ENCODE peak calls at places on chromosomes 3 and 15, in four cellular contexts. T is GM13977, C is GM12865, V is endodermal cell. R is an unnamed sample.

GRCh38 chr3:2517479-2518188 is 419.0 kb downstream of the CNTN4 start:
- DNase-seq in T (no peak), C (no peak), V (peak; percentile 42), R (no peak)

GRCh38 chr15:94110476-94111130 is 120.8 kb upstream of the MCTP2 start:
- DNase-seq in T (no peak), C (no peak), V (no peak), R (no peak)

GRCh38 chr3:134847349-134847748 is 52.3 kb downstream of the EPHB1 start:
- DNase-seq in T (no peak), C (no peak), V (no peak), R (no peak)

GRCh38 chr3:13634151-13634550 is 85.2 kb downstream of the FBLN2 start:
- DNase-seq in T (no peak), C (no peak), V (no peak), R (no peak)

GRCh38 chr3:156548041-156548687 is 6.8 kb downstream of the SSR3 start:
- DNase-seq in T (no peak), C (no peak), V (no peak), R (no peak)

GRCh38 chr3:39548282-39548681 is 80.8 kb downstream of the MOBP start:
- DNase-seq in T (no peak), C (no peak), V (no peak), R (no peak)

GRCh38 chr15:64921711-64922110 is 10.0 kb downstream of the ANKDD1A start:
- DNase-seq in T (no peak), C (no peak), V (no peak), R (no peak)

GRCh38 chr15:73988075-73988969 is 3.8 kb downstream of the STOML1 start:
- DNase-seq in T (peak; percentile 60), C (peak; percentile 75), V (no peak), R (no peak)

GRCh38 chr15:38252481-38253311 is at the start of gene SPRED1:
- DNase-seq in T (peak; percentile 41), C (peak; percentile 30), V (peak; percentile 81), R (peak; percentile 46)

GRCh38 chr3:27216955-27217552 is 152.1 kb downstream of the NEK10 start:
- DNase-seq in T (no peak), C (no peak), V (no peak), R (peak; percentile 44)

GRCh38 chr3:139016430-139017048 is 4.2 kb downstream of the PRR23B start:
- DNase-seq in T (no peak), C (peak; percentile 9), V (no peak), R (no peak)

DNA sequence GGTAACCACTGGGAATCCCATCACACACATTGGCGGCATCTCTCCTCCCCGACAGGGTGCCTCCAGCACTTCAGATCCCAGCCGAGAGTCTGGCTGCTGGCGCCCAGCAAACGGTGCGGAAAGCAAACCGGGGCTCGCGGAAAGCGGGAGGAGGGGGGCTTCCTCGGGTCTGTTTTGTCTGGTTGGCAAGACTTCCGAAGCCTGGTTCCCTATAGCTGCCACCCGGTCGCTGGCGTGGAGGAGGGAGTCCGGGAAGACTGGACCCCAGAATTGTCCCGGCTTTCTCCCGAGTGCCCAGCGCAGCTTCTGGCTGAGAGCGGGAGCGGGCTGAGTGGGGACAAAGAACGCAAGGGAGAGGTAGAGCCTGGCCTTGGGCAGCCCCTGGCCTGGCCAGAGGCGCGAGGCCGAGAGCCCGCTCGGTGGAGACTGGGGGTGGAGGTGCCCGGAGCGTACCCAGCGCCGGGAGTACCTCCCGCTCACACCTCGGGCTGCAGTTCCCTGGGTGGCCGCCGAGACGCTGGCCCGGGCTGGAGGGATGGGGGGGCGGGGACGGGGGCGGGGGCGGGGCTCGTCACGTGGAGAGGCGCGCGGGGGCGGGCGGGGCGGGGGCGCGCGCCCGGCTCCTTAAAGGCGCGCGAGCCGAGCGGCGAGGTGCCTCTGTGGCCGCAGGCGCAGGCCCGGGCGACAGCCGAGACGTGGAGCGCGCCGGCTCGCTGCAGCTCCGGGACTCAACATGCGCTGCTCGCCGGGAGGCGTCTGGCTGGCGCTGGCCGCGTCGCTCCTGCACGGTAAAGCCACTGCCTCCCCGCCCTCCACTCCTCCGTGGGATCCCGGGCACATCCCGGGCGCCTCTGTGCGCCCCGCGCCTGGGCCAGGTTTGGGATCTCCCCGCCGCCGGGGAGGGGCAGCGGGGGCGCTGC is at the start of gene CHRNA7:
- DNase-seq in T (peak; percentile 54), C (peak; percentile 74), V (peak; percentile 94), R (no peak)
- TF ChIP-seq CTCF in T (no peak), C (peak; percentile 39), V (peak; percentile 54), R (no peak)

GRCh38 chr3:71602256-71602655 is 18.7 kb upstream of the FOXP1 start:
- DNase-seq in T (no peak), C (no peak), V (no peak), R (no peak)
- TF ChIP-seq CTCF in T (no peak), C (no peak), V (no peak), R (no peak)

GRCh38 chr3:160691151-160691550 is 14.2 kb downstream of the ARL14 start:
- DNase-seq in T (no peak), C (no peak), V (no peak), R (no peak)

GRCh38 chr3:160686955-160687535 is 10.1 kb downstream of the ARL14 start:
- DNase-seq in T (peak; percentile 25), C (peak; percentile 33), V (no peak), R (peak; percentile 39)

GRCh38 chr3:160684368-160684740 is 7.4 kb downstream of the ARL14 start:
- DNase-seq in T (no peak), C (no peak), V (no peak), R (no peak)

GRCh38 chr3:160685144-160685766 is 8.3 kb downstream of the ARL14 start:
- DNase-seq in T (no peak), C (no peak), V (no peak), R (peak; percentile 21)
- TF ChIP-seq CTCF in T (no peak), C (no peak), V (peak; percentile 68), R (peak; percentile 80)

DNA sequence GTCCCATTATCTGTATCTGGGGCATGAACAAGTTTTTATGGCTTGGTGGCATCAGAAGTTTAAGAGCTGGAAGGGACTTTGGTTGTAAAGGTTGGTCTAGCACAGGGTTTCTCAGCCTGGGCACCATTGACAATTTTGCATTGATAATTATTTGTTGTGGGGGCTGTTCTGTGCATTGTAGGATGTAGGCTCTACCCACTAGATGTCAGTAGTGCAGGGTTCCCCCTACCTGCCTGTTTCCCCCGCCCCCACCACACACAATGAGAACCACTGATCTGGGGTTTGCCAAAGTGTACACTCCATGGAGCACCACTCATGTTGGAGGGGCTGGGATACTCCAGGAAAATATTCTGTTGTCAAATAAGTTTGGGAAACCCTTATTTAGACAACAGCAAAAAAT is 42.7 kb downstream of the PLCL2 start:
- DNase-seq in T (no peak), C (peak; percentile 68), V (no peak), R (no peak)
- TF ChIP-seq CTCF in T (peak; percentile 64), C (peak; percentile 54), V (peak; percentile 53), R (no peak)

R was measured in HFFc6.